ENCODE peak calls at places on chromosomes 16 and 17, in seven cellular contexts. U is GM12865, F is adrenal gland, Q is H9, E is cardiac fibroblast, Y is astrocyte of the cerebellum, A is PC-9. X is an unnamed sample.

GRCh38 chr16:59088401-59088800 is 354.3 kb upstream of the GOT2 start:
- DNase-seq in Y (no peak), U (no peak), E (no peak), A (no peak), Q (no peak), F (no peak), X (no peak)

GRCh38 chr17:5557485-5557884 is 26.8 kb downstream of the NLRP1 start:
- DNase-seq in E (peak; percentile 59), Q (no peak), A (peak; percentile 53), F (no peak), Y (peak; percentile 18), U (no peak), X (no peak)

GRCh38 chr17:28384281-28385036 is 13.0 kb downstream of the SARM1 start:
- DNase-seq in Y (no peak), F (peak; percentile 34), Q (peak; percentile 75), A (peak; percentile 77), U (no peak), E (no peak), X (no peak)

GRCh38 chr17:33596904-33597303 is 303.8 kb upstream of the ASIC2 start:
- DNase-seq in E (no peak), Q (no peak), U (no peak), F (no peak), A (no peak), Y (no peak), X (no peak)

GRCh38 chr16:49312389-49312990 is 30.9 kb upstream of the CBLN1 start:
- DNase-seq in U (no peak), Y (no peak), E (no peak), F (no peak), A (no peak), Q (no peak), X (no peak)

GRCh38 chr16:89324056-89325010 is 106.8 kb downstream of the ZNF778 start:
- DNase-seq in A (no peak), U (peak; percentile 93), F (no peak), Q (no peak), E (peak; percentile 96), Y (peak; percentile 48), X (peak; percentile 72)

GRCh38 chr17:44599298-44600175 is 42.3 kb downstream of the FZD2 start:
- DNase-seq in A (peak; percentile 72), U (no peak), Q (peak; percentile 59), Y (peak; percentile 90), F (peak; percentile 80), E (peak; percentile 88), X (no peak)

GRCh38 chr17:46991618-46992017 is 12.6 kb upstream of the RPRML start:
- DNase-seq in U (no peak), A (no peak), E (no peak), Q (no peak), F (no peak), Y (no peak), X (no peak)

GRCh38 chr16:89341697-89342694 is 124.5 kb downstream of the ZNF778 start:
- DNase-seq in F (no peak), A (no peak), E (no peak), Y (no peak), Q (no peak), U (no peak), X (no peak)

GRCh38 chr16:68342620-68343019 is 31.8 kb downstream of the PRMT7 start:
- DNase-seq in Y (no peak), A (no peak), E (no peak), F (no peak), U (no peak), Q (no peak), X (no peak)

GRCh38 chr16:19601083-19601976 is 45.8 kb downstream of the VPS35L start:
- DNase-seq in F (peak; percentile 37), Q (no peak), Y (peak; percentile 23), U (peak; percentile 45), E (peak; percentile 59), A (peak; percentile 46), X (peak; percentile 12)

GRCh38 chr17:82297280-82297803 is 20.1 kb downstream of the CD7 start:
- DNase-seq in A (peak; percentile 56), E (peak; percentile 98), Y (peak; percentile 75), U (peak; percentile 86), Q (no peak), F (peak; percentile 92), X (peak; percentile 65)

GRCh38 chr16:58628845-58629680 is 563 bp downstream of the CNOT1 start:
- DNase-seq in A (no peak), F (peak; percentile 60), E (peak; percentile 33), Y (no peak), Q (peak; percentile 32), U (peak; percentile 79), X (peak; percentile 31)

GRCh38 chr17:64281962-64282752 is 19.1 kb upstream of the TEX2 start:
- DNase-seq in F (peak; percentile 67), A (peak; percentile 70), Q (peak; percentile 59), E (peak; percentile 88), Y (peak; percentile 72), U (peak; percentile 83), X (peak; percentile 41)

GRCh38 chr17:17179371-17179827 is 26.7 kb downstream of the PLD6 start:
- DNase-seq in Q (no peak), A (no peak), E (no peak), Y (no peak), U (peak; percentile 80), F (no peak), X (peak; percentile 46)

GRCh38 chr17:80894439-80894721 is 97.3 kb upstream of the CHMP6 start:
- DNase-seq in Y (no peak), F (no peak), E (no peak), U (no peak), Q (no peak), A (no peak), X (no peak)

GRCh38 chr17:8159032-8159400 is 3.7 kb downstream of the VAMP2 start:
- DNase-seq in Y (no peak), Q (no peak), A (no peak), E (no peak), F (no peak), U (no peak), X (no peak)

GRCh38 chr16:70741779-70742125 is 55.9 kb upstream of the MTSS2 start:
- DNase-seq in Y (no peak), A (no peak), Q (no peak), E (no peak), F (no peak), U (no peak), X (no peak)

GRCh38 chr17:14352139-14352538 is 51.3 kb downstream of the HS3ST3B1 start:
- DNase-seq in E (peak; percentile 24), A (no peak), U (no peak), Y (no peak), Q (no peak), F (no peak), X (no peak)

GRCh38 chr16:68257251-68257905 is 6.9 kb upstream of the SLC7A6 start:
- DNase-seq in Y (no peak), E (peak; percentile 11), U (peak; percentile 70), F (no peak), A (peak; percentile 74), Q (no peak), X (peak; percentile 52)

GRCh38 chr17:65896889-65897288 is 295.0 kb downstream of the CEP112 start:
- DNase-seq in A (no peak), F (no peak), Q (no peak), E (no peak), Y (no peak), U (no peak), X (no peak)

GRCh38 chr16:89308391-89309333 is 91.2 kb downstream of the ZNF778 start:
- DNase-seq in E (no peak), Q (peak; percentile 72), U (no peak), F (no peak), A (no peak), Y (no peak), X (no peak)

GRCh38 chr16:65782537-65783290 is 583.8 kb upstream of the CDH5 start:
- DNase-seq in Y (peak; percentile 85), Q (no peak), A (no peak), E (peak; percentile 28), F (peak; percentile 48), U (no peak), X (no peak)

GRCh38 chr17:68036304-68037147 is 991 bp downstream of the KPNA2 start:
- DNase-seq in U (no peak), E (peak; percentile 55), F (no peak), Y (no peak), A (no peak), Q (no peak), X (no peak)

GRCh38 chr17:39623356-39623950 is 3.3 kb upstream of the PPP1R1B start:
- DNase-seq in F (peak; percentile 96), E (peak; percentile 66), Y (peak; percentile 12), A (peak; percentile 53), Q (peak; percentile 91), U (peak; percentile 80), X (no peak)
- TF ChIP-seq CTCF in F (peak; percentile 85), E (peak; percentile 94), Y (peak; percentile 97), A (peak; percentile 96), Q (peak; percentile 95), U (peak; percentile 92), X (peak; percentile 95)

DNA sequence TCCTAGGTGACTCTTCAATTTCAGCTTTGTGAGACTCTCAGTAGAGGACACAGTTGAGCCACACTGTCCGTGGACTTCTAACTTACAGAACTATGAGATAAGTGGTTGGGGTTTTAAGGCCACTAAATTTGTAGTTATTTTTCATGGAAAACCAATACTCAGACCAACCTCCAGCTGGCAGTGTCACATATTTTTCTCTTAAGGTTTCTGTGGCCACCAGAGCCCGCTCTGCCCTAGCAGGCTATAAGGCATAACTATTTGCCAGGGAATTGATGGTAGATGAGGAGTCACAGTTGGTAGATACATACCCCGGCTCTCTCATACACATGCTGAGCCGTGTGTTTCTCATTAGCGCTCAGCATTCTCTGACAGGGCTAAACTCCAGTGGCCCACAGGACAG is 336.8 kb upstream of the MON1B start:
- DNase-seq in F (no peak), U (no peak), Q (no peak), Y (no peak), A (no peak), E (peak; percentile 18), X (no peak)
- TF ChIP-seq CTCF in F (peak; percentile 48), U (no peak), Q (peak; percentile 46), Y (peak; percentile 22), A (peak; percentile 23), E (peak; percentile 24), X (no peak)

GRCh38 chr17:76531501-76532038 is 5.9 kb downstream of the CYGB start:
- DNase-seq in F (no peak), Q (no peak), U (no peak), A (no peak), Y (no peak), E (no peak), X (no peak)
- TF ChIP-seq CTCF in F (no peak), Q (no peak), U (no peak), A (no peak), Y (no peak), E (no peak), X (no peak)

DNA sequence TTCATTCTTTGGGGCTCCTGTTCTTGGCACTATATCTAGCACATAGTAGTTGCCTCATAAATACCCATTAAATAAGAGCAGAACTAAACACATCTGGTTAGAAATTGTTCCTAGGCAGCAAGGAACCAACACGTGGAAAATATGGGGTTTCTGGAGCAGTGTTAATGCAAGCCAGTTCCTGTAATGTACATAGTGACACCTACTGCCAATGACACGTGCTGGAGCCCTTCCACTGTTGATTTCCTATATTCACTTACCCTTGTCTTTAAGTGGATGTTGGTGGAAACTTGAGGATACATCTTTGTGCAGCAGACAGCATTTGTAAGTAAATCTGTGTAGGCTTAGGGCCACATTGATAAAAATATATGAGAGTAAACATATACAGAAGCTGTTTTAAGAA is 1.6 kb upstream of the IRF8 start:
- DNase-seq in Q (no peak), F (peak; percentile 13), E (no peak), Y (no peak), A (no peak), U (no peak), X (no peak)
- TF ChIP-seq CTCF in Q (no peak), F (no peak), E (no peak), Y (no peak), A (no peak), U (no peak), X (peak; percentile 13)